ENCODE peak calls at places on chromosomes 7 and 10, in five cellular contexts. Y is body of pancreas, U is hypothalamus, O is left lobe of liver, B is left lung. E is an unnamed sample.

GRCh38 chr10:126948355-126949160 is 43.3 kb downstream of the DOCK1 start:
- DNase-seq in Y (no peak), U (no peak), O (no peak), B (no peak), E (no peak)

GRCh38 chr10:123165445-123166072 is 11.4 kb downstream of the BUB3 start:
- DNase-seq in Y (no peak), U (no peak), O (no peak), B (no peak), E (no peak)

GRCh38 chr10:88886557-88886956 is 6.5 kb downstream of the STAMBPL1 start:
- DNase-seq in Y (no peak), U (no peak), O (no peak), B (no peak), E (no peak)

GRCh38 chr10:29256531-29256930 is 32.3 kb upstream of the LYZL1 start:
- DNase-seq in Y (no peak), U (no peak), O (no peak), B (no peak), E (no peak)

GRCh38 chr7:73770002-73770859 is at the start of gene CLDN3:
- DNase-seq in Y (peak; percentile 97), U (no peak), O (peak; percentile 97), B (peak; percentile 88), E (no peak)

GRCh38 chr7:10734595-10734994 is 239.1 kb upstream of the PHF14 start:
- DNase-seq in Y (no peak), U (no peak), O (no peak), B (no peak), E (no peak)

GRCh38 chr10:3769511-3769910 is 15.5 kb downstream of the KLF6 start:
- DNase-seq in Y (no peak), U (no peak), O (no peak), B (no peak), E (no peak)

GRCh38 chr7:100167912-100168323 is 499 bp downstream of the GAL3ST4 start:
- DNase-seq in Y (no peak), U (no peak), O (no peak), B (no peak), E (no peak)

GRCh38 chr7:142815099-142815498 is 39.8 kb upstream of the EPHB6 start:
- DNase-seq in Y (no peak), U (no peak), O (no peak), B (no peak), E (no peak)

GRCh38 chr10:82628373-82628772 is 753.4 kb downstream of the NRG3 start:
- DNase-seq in Y (no peak), U (no peak), O (no peak), B (no peak), E (no peak)

GRCh38 chr10:13268841-13269240 is 31.0 kb downstream of the PHYH start:
- DNase-seq in Y (no peak), U (no peak), O (no peak), B (no peak), E (no peak)

GRCh38 chr10:132630666-132631347 is 93.2 kb downstream of the INPP5A start:
- DNase-seq in Y (peak; percentile 72), U (no peak), O (no peak), B (peak; percentile 62), E (no peak)

GRCh38 chr10:25683291-25683690 is 250.7 kb upstream of the MYO3A start:
- DNase-seq in Y (no peak), U (no peak), O (no peak), B (no peak), E (no peak)

GRCh38 chr7:32059289-32060045 is 10.7 kb downstream of the PDE1C start:
- DNase-seq in Y (no peak), U (no peak), O (no peak), B (no peak), E (no peak)

GRCh38 chr10:86226801-86227201 is 139.8 kb downstream of the GRID1 start:
- DNase-seq in Y (no peak), U (no peak), O (no peak), B (no peak), E (no peak)

GRCh38 chr7:96045919-96046318 is 273.6 kb downstream of the DYNC1I1 start:
- DNase-seq in Y (no peak), U (no peak), O (no peak), B (no peak), E (no peak)

GRCh38 chr10:50398823-50399222 is 147.5 kb upstream of the ASAH2 start:
- DNase-seq in Y (no peak), U (no peak), O (no peak), B (no peak), E (no peak)

GRCh38 chr10:79932841-79933379 is 16.0 kb downstream of the SFTPD start:
- DNase-seq in Y (no peak), U (no peak), O (no peak), B (no peak), E (no peak)

GRCh38 chr10:1519391-1519790 is 217.9 kb downstream of the ADARB2 start:
- DNase-seq in Y (no peak), U (no peak), O (no peak), B (no peak), E (no peak)

GRCh38 chr10:73577788-73578187 is 13.4 kb downstream of the USP54 start:
- DNase-seq in Y (peak; percentile 76), U (no peak), O (peak; percentile 83), B (peak; percentile 83), E (peak; percentile 37)

GRCh38 chr10:128701837-128702236 is 575.6 kb upstream of the MKI67 start:
- DNase-seq in Y (no peak), U (no peak), O (no peak), B (no peak), E (no peak)

GRCh38 chr7:23938937-23939552 is 229.0 kb downstream of the STK31 start:
- DNase-seq in Y (peak; percentile 13), U (no peak), O (peak; percentile 66), B (no peak), E (no peak)

GRCh38 chr7:128124786-128125185 is 93.5 kb upstream of the LRRC4 start:
- DNase-seq in Y (no peak), U (no peak), O (no peak), B (no peak), E (no peak)

GRCh38 chr10:15333909-15334649 is 37.0 kb downstream of the FAM171A1 start:
- DNase-seq in Y (no peak), U (no peak), O (peak; percentile 53), B (no peak), E (no peak)

GRCh38 chr10:94320285-94320914 is 42.3 kb downstream of the NOC3L start:
- DNase-seq in Y (peak; percentile 80), U (peak; percentile 7), O (peak; percentile 73), B (peak; percentile 59), E (peak; percentile 24)

GRCh38 chr10:84076540-84077195 is 62.6 kb upstream of the GHITM start:
- DNase-seq in Y (no peak), U (no peak), O (no peak), B (no peak), E (no peak)

GRCh38 chr10:119742988-119743646 is 17.3 kb downstream of the INPP5F start:
- DNase-seq in Y (no peak), U (no peak), O (no peak), B (no peak), E (no peak)

GRCh38 chr10:130411496-130412070 is 275.4 kb downstream of the GLRX3 start:
- DNase-seq in Y (peak; percentile 59), U (no peak), O (peak; percentile 12), B (no peak), E (no peak)

GRCh38 chr7:99748846-99749579 is 14.0 kb upstream of the CYP3A7 start:
- DNase-seq in Y (no peak), U (no peak), O (no peak), B (no peak), E (no peak)

GRCh38 chr10:3424102-3424803 is 251.7 kb upstream of the PITRM1 start:
- DNase-seq in Y (no peak), U (no peak), O (no peak), B (no peak), E (no peak)

E was measured in amygdala.